ENCODE peak calls at places on chromosomes 12 and 14, in six cellular contexts. Y is body of pancreas, K is left ventricle myocardium inferior, I is cardiac muscle cell, N is HCT116, U is stomach. G is an unnamed sample.

GRCh38 chr12:88305491-88305890 is 163.4 kb downstream of the TMTC3 start:
- DNase-seq in Y (no peak), K (no peak), I (no peak), N (no peak), U (no peak), G (peak; percentile 63)

GRCh38 chr12:106984588-106985137 is 2.3 kb downstream of the MTERF2 start:
- DNase-seq in Y (no peak), K (no peak), I (no peak), N (no peak), U (no peak), G (no peak)

GRCh38 chr12:48156648-48157015 is 683 bp downstream of the ASB8 start:
- DNase-seq in Y (no peak), K (no peak), I (no peak), N (no peak), U (no peak), G (no peak)

GRCh38 chr14:58808828-58809227 is 171.1 kb downstream of the DACT1 start:
- DNase-seq in Y (peak; percentile 45), K (no peak), I (peak; percentile 47), N (no peak), U (peak; percentile 38), G (peak; percentile 71)

GRCh38 chr12:56121204-56121870 is 3.3 kb downstream of the ZC3H10 start:
- DNase-seq in Y (no peak), K (no peak), I (no peak), N (no peak), U (no peak), G (no peak)

GRCh38 chr12:50569321-50569720 is 64.5 kb downstream of the DIP2B start:
- DNase-seq in Y (no peak), K (no peak), I (no peak), N (no peak), U (no peak), G (no peak)

GRCh38 chr12:93722757-93723567 is 45.8 kb downstream of the CRADD start:
- DNase-seq in Y (peak; percentile 27), K (no peak), I (no peak), N (no peak), U (peak; percentile 37), G (peak; percentile 60)

GRCh38 chr12:2016862-2017723 is 12.8 kb upstream of the DCP1B start:
- DNase-seq in Y (no peak), K (no peak), I (no peak), N (no peak), U (no peak), G (no peak)

GRCh38 chr12:125794401-125794800 is 729.2 kb downstream of the AACS start:
- DNase-seq in Y (no peak), K (no peak), I (no peak), N (no peak), U (no peak), G (no peak)

GRCh38 chr12:112252184-112252583 is 126.8 kb downstream of the TRAFD1 start:
- DNase-seq in Y (peak; percentile 74), K (no peak), I (peak; percentile 44), N (no peak), U (peak; percentile 61), G (peak; percentile 12)

GRCh38 chr14:68233385-68233784 is 413.8 kb downstream of the RAD51B start:
- DNase-seq in Y (no peak), K (no peak), I (no peak), N (no peak), U (no peak), G (no peak)

GRCh38 chr12:77847060-77847541 is 16.4 kb downstream of the NAV3 start:
- DNase-seq in Y (no peak), K (no peak), I (peak; percentile 79), N (no peak), U (no peak), G (no peak)

GRCh38 chr14:50875359-50876090 is 3.7 kb downstream of the ABHD12B start:
- DNase-seq in Y (no peak), K (no peak), I (no peak), N (no peak), U (no peak), G (peak; percentile 38)

GRCh38 chr14:93219103-93219726 is 12.2 kb downstream of the UBR7 start:
- DNase-seq in Y (peak; percentile 81), K (no peak), I (peak; percentile 72), N (peak; percentile 51), U (peak; percentile 59), G (peak; percentile 29)

GRCh38 chr14:21215879-21216251 is 53.4 kb downstream of the HNRNPC start:
- DNase-seq in Y (no peak), K (no peak), I (no peak), N (no peak), U (no peak), G (no peak)

GRCh38 chr12:80353254-80353653 is 90.8 kb upstream of the PTPRQ start:
- DNase-seq in Y (no peak), K (no peak), I (peak; percentile 64), N (no peak), U (no peak), G (peak; percentile 46)

GRCh38 chr14:39395555-39396254 is 36.5 kb downstream of the FBXO33 start:
- DNase-seq in Y (no peak), K (no peak), I (peak; percentile 12), N (no peak), U (no peak), G (peak; percentile 25)

GRCh38 chr12:121992059-121992879 is 29.4 kb upstream of the BCL7A start:
- DNase-seq in Y (peak; percentile 46), K (no peak), I (peak; percentile 95), N (no peak), U (no peak), G (peak; percentile 98)

GRCh38 chr14:72165151-72165715 is 233.0 kb downstream of the RGS6 start:
- DNase-seq in Y (no peak), K (no peak), I (no peak), N (no peak), U (no peak), G (no peak)

GRCh38 chr14:52783211-52783610 is 8.2 kb downstream of the GNPNAT1 start:
- DNase-seq in Y (no peak), K (no peak), I (no peak), N (no peak), U (no peak), G (no peak)

GRCh38 chr14:91114079-91115065 is 499 bp downstream of the DGLUCY start:
- DNase-seq in Y (peak; percentile 75), K (no peak), I (peak; percentile 53), N (peak; percentile 68), U (peak; percentile 66), G (no peak)

GRCh38 chr12:48486261-48486660 is 4.0 kb downstream of the C12orf54 start:
- DNase-seq in Y (no peak), K (no peak), I (no peak), N (no peak), U (no peak), G (no peak)

GRCh38 chr14:23936084-23936829 is 17.3 kb upstream of the DHRS4 start:
- DNase-seq in Y (peak; percentile 79), K (no peak), I (no peak), N (no peak), U (peak; percentile 73), G (no peak)

GRCh38 chr12:60035835-60036234 is 440.0 kb downstream of the SLC16A7 start:
- DNase-seq in Y (no peak), K (no peak), I (no peak), N (no peak), U (no peak), G (peak; percentile 43)

GRCh38 chr12:62600038-62600437 is 133.4 kb downstream of the MON2 start:
- DNase-seq in Y (no peak), K (no peak), I (no peak), N (no peak), U (no peak), G (peak; percentile 47)
- TF ChIP-seq CTCF in Y (no peak), K (no peak), I (peak; percentile 16), N (peak; percentile 4), U (no peak), G (peak; percentile 4)

DNA sequence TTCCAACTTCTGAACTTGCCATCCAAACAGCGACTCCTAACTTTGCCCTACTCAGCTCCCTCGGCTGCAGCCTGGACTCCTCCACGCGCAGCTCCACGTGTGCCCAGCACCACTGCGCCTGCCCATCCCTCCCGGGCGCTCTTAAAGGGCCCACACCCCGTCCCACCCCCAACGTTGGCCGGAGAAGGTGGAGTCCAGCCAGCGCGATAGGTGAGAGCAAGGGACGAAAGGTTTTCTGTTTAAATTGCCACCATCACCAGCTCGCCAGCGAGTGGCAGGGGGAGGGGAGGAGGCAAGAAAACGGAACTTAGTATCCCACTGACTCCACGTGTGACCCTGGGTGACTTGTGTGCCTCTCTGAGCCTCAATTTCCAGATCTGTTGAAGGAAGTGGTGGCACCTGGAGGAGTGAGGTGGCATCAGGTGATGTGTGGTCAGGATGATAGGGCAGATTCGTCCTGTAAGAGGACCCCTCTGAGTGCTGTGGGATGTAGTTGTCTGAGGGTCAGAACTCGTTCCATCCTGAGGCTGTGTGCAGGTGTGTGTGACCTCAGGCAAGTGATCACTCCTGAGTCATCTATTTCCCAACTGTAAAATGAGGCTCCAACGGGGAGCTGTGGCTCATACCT is 59.7 kb downstream of the TRPV4 start:
- DNase-seq in Y (no peak), K (no peak), I (no peak), N (no peak), U (peak; percentile 65), G (peak; percentile 31)
- H3K4me3 ChIP-seq in Y (no peak overlapping the region), K (no peak overlapping the region), I (no peak overlapping the region), N (peak overlapping the region; percentile 61), U (no peak overlapping the region), G (no peak overlapping the region)

GRCh38 chr12:6605425-6606330 is 1.5 kb downstream of the CHD4 start:
- DNase-seq in Y (peak; percentile 31), K (peak; percentile 17), I (peak; percentile 25), N (no peak), U (no peak), G (no peak)
- TF ChIP-seq CTCF in Y (no peak), K (no peak), I (no peak), N (no peak), U (no peak), G (no peak)

GRCh38 chr14:87994974-87995373 is 2.0 kb upstream of the GALC start:
- DNase-seq in Y (no peak), K (no peak), I (peak; percentile 14), N (no peak), U (no peak), G (no peak)

GRCh38 chr14:87998414-87998813 is 5.4 kb upstream of the GALC start:
- DNase-seq in Y (no peak), K (no peak), I (no peak), N (no peak), U (no peak), G (no peak)

GRCh38 chr14:87993485-87993809 is 465 bp upstream of the GALC start:
- DNase-seq in Y (no peak), K (no peak), I (no peak), N (no peak), U (no peak), G (no peak)

GRCh38 chr14:87996276-87996592 is 3.3 kb upstream of the GALC start:
- DNase-seq in Y (no peak), K (no peak), I (no peak), N (no peak), U (no peak), G (no peak)

DNA sequence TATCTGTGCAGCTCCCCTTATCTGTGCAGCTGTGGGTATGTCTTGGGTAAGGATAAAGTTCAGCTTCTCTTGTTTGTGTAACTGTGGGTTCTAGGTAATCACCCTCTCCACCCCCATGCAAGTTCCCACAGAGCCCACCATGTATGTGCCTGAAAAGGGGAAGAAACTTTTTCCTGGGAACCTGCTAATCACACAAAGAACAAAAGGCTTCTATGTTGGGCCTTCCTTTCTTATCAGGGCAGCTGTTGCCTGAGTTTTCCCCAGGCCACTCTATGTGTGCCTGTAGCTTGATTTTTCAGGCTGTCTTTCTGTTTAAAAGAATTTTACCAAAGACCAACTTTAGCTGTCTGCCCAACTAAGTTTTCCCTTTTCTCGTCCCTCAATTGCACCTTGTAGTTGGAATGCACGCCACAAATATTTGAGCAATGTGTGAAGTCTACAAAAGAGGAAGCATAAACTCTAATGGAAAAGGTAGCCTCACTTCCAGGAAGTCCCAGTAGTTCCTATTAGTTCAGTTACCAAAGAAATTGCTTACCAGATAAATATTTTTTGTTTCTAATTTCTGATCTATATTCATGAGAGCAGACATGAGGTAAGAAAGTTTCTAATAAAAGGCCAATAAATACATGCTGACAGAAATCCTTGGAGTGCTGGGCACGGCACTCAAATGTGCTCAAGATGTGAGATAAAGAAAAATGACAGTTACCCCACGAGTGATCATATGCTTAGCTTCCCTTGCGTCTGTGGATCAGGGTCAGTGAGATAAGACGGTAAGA is 2.7 kb upstream of the GALC start:
- DNase-seq in Y (no peak), K (no peak), I (peak; percentile 36), N (no peak), U (no peak), G (no peak)
- H3K4me3 ChIP-seq in Y (no peak overlapping the region), K (no peak overlapping the region), I (no peak overlapping the region), N (no peak overlapping the region), U (no peak overlapping the region), G (no peak overlapping the region)